ENCODE peak calls at places on chromosomes 13 and 19, in eight cellular contexts. D, X, E, M, T, W, Z and K are unnamed samples.

GRCh38 chr19:1516395-1516753 is 3.6 kb upstream of the ADAMTSL5 start:
- DNase-seq in D (peak; percentile 40), X (no peak), E (no peak), M (no peak), T (no peak), W (no peak), Z (peak; percentile 72), K (no peak)

GRCh38 chr13:41700790-41701310 is 243.5 kb downstream of the RGCC start:
- DNase-seq in D (no peak), X (no peak), E (no peak), M (no peak), T (peak; percentile 23), W (no peak), Z (no peak), K (no peak)

GRCh38 chr19:47697863-47698609 is 15.2 kb upstream of the EHD2 start:
- DNase-seq in D (peak; percentile 95), X (no peak), E (peak; percentile 88), M (peak; percentile 79), T (peak; percentile 73), W (peak; percentile 82), Z (peak; percentile 86), K (peak; percentile 94)

GRCh38 chr13:29885967-29886366 is 35.5 kb upstream of the UBL3 start:
- DNase-seq in D (no peak), X (no peak), E (no peak), M (no peak), T (no peak), W (no peak), Z (no peak), K (no peak)

GRCh38 chr19:58123354-58123753 is 25.3 kb upstream of the ZSCAN18 start:
- DNase-seq in D (peak; percentile 28), X (no peak), E (no peak), M (no peak), T (no peak), W (no peak), Z (no peak), K (no peak)

GRCh38 chr19:45321848-45322247 is 827 bp downstream of the CKM start:
- DNase-seq in D (no peak), X (no peak), E (no peak), M (no peak), T (no peak), W (peak; percentile 48), Z (no peak), K (no peak)

GRCh38 chr13:66888698-66889097 is 341.4 kb downstream of the PCDH9 start:
- DNase-seq in D (no peak), X (no peak), E (no peak), M (no peak), T (no peak), W (no peak), Z (no peak), K (no peak)

GRCh38 chr13:76976929-76977328 is 15.0 kb upstream of the CLN5 start:
- DNase-seq in D (no peak), X (no peak), E (no peak), M (no peak), T (no peak), W (no peak), Z (no peak), K (no peak)

GRCh38 chr13:104314926-104315535 is 1248.8 kb upstream of the SLC10A2 start:
- DNase-seq in D (no peak), X (no peak), E (no peak), M (no peak), T (no peak), W (no peak), Z (no peak), K (no peak)

GRCh38 chr13:111850458-111850857 is 216.5 kb upstream of the SOX1 start:
- DNase-seq in D (no peak), X (no peak), E (no peak), M (no peak), T (no peak), W (no peak), Z (no peak), K (no peak)

GRCh38 chr13:102769679-102770078 is 3.9 kb downstream of the TEX30 start:
- DNase-seq in D (no peak), X (no peak), E (no peak), M (no peak), T (no peak), W (no peak), Z (no peak), K (no peak)

GRCh38 chr19:17726914-17727773 is 7.9 kb downstream of the MAP1S start:
- DNase-seq in D (no peak), X (no peak), E (no peak), M (no peak), T (no peak), W (peak; percentile 83), Z (peak; percentile 46), K (no peak)

GRCh38 chr13:101649490-101650126 is 197.1 kb downstream of the ITGBL1 start:
- DNase-seq in D (no peak), X (no peak), E (no peak), M (no peak), T (no peak), W (no peak), Z (no peak), K (no peak)

GRCh38 chr19:16325671-16326400 is 1.2 kb downstream of the KLF2 start:
- DNase-seq in D (peak; percentile 93), X (peak; percentile 83), E (peak; percentile 89), M (peak; percentile 46), T (no peak), W (peak; percentile 92), Z (no peak), K (peak; percentile 84)
- TF ChIP-seq POLR2AphosphoS5 in D (no peak), X (no peak), E (peak; percentile 91), M (peak; percentile 58), T (no peak), W (peak; percentile 78), Z (no peak), K (peak; percentile 72)

GRCh38 chr19:49599378-49600298 is 8.7 kb downstream of the PRR12 start:
- DNase-seq in D (no peak), X (no peak), E (no peak), M (no peak), T (no peak), W (peak; percentile 64), Z (no peak), K (no peak)

GRCh38 chr19:49597703-49597974 is 6.7 kb downstream of the PRR12 start:
- DNase-seq in D (no peak), X (no peak), E (no peak), M (no peak), T (no peak), W (peak; percentile 83), Z (peak; percentile 21), K (no peak)

GRCh38 chr19:49605605-49606004 is 14.6 kb downstream of the PRR12 start:
- DNase-seq in D (no peak), X (no peak), E (no peak), M (no peak), T (no peak), W (peak; percentile 47), Z (no peak), K (no peak)

GRCh38 chr19:49601482-49602038 is 10.6 kb downstream of the PRR12 start:
- DNase-seq in D (no peak), X (no peak), E (no peak), M (no peak), T (no peak), W (peak; percentile 81), Z (no peak), K (no peak)

GRCh38 chr19:49602806-49603205 is 11.8 kb downstream of the PRR12 start:
- DNase-seq in D (no peak), X (no peak), E (no peak), M (no peak), T (no peak), W (no peak), Z (no peak), K (no peak)
- H3K4me1 ChIP-seq in D (no peaks in the 10 kb centered on the region), X (no peaks in the 10 kb centered on the region), E (no peaks in the 10 kb centered on the region), M (no peaks in the 10 kb centered on the region), T (no peaks in the 10 kb centered on the region), W (no peaks in the 10 kb centered on the region), Z (no peaks in the 10 kb centered on the region), K (no peaks in the 10 kb centered on the region)

GRCh38 chr13:110300090-110300815 is 6.7 kb downstream of the COL4A1 start:
- DNase-seq in D (no peak), X (no peak), E (no peak), M (no peak), T (no peak), W (no peak), Z (no peak), K (no peak)

GRCh38 chr13:110297011-110297410 is 9.9 kb downstream of the COL4A1 start:
- DNase-seq in D (no peak), X (no peak), E (no peak), M (no peak), T (no peak), W (no peak), Z (no peak), K (peak; percentile 57)

GRCh38 chr13:110298221-110298565 is 8.8 kb downstream of the COL4A1 start:
- DNase-seq in D (no peak), X (no peak), E (no peak), M (no peak), T (no peak), W (no peak), Z (no peak), K (no peak)

GRCh38 chr13:110297771-110298170 is 9.2 kb downstream of the COL4A1 start:
- DNase-seq in D (no peak), X (no peak), E (no peak), M (no peak), T (no peak), W (no peak), Z (no peak), K (no peak)

DNA sequence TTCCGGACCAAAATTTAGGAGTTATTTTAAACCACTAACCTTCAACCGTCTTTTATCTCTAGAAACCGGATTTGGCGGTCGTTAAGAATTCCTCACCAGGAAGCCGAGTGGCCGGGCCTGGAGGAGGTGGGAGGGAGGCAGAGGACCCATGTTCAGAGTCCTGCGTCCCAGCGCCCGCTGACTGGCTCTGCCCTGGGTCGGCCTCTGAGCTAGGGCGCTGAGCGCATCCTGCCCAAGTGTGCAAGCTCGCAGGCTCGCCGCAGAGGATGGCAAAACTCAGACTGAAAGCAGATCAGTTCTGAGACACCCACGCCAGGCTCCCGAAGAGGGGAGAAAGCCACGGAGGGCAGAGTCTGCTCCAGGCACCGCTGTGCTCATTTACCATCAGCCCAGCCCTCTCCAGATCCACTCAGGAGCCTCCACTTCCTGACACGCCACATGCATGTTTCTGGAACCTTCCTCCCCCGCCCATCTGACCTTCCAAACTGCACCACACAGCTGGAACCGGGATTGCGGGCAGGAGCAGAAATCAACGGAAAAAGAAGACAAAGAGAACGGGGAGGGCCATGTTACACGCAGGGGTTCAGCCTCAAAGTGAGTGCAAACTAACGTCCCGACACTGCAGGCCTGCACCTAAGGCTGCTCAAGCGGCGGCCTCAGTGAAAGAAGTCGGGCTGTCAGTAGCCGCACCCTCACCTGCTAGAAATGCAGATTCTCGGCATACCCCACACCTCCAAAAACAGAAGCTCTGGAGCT is 8.2 kb downstream of the COL4A1 start:
- DNase-seq in D (peak; percentile 65), X (no peak), E (peak; percentile 78), M (no peak), T (no peak), W (peak; percentile 58), Z (no peak), K (peak; percentile 81)
- H3K27ac ChIP-seq in D (peak overlapping the region; percentile 64), X (no peak overlapping the region), E (peak overlapping the region; percentile 76), M (peak overlapping the region; percentile 94), T (peak overlapping the region; percentile 46), W (peak overlapping the region; percentile 60), Z (no peak overlapping the region), K (peak overlapping the region; percentile 99)

DNA sequence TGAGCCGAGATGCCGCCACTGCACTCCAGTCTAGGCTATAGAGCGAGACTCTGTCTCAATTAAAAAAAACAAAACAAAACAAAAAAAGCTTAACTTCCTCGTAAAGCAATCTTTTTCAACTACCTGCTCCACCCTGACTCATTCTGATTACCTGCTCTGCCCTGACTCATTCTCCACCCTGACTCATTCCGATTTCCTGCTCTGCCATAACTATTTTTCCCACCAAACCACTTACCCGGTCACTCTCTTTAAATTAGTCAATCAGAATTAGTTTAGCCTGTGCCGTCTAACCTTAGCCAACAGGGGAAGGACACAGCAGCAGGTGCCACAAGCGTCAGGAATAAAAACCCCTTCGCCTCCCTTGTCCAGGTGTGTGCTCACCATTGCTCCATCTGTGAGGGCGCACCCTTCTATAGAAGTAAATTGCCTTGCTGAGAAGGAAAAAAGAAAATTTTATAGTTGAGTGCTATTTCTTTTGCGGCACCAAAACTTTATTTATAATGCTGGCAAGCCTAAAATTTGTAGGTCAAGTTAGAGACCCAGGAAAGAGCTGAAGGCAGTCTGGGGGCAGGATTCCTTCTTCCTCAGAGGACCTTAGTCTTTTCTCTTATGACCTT is 1.7 kb upstream of the IFT88 start:
- DNase-seq in D (peak; percentile 22), X (no peak), E (no peak), M (no peak), T (no peak), W (no peak), Z (no peak), K (no peak)
- TF ChIP-seq POLR2AphosphoS5 in D (no peak), X (no peak), E (no peak), M (no peak), T (no peak), W (no peak), Z (no peak), K (no peak)